ENCODE peak calls at places on chromosomes 1 and 21, in five cellular contexts. D, Z, E, H and X are unnamed samples.

GRCh38 chr1:158506369-158506987 is 34.5 kb downstream of the OR10R2 start:
- DNase-seq in D (no peak), E (no peak), H (no peak), Z (no peak), X (peak; percentile 37)

GRCh38 chr21:34280389-34280795 is 83.4 kb upstream of the KCNE2 start:
- DNase-seq in E (no peak), Z (peak; percentile 71), H (no peak), D (peak; percentile 34), X (peak; percentile 47)

GRCh38 chr1:244012232-244012631 is 38.9 kb upstream of the ZBTB18 start:
- DNase-seq in Z (no peak), D (no peak), E (no peak), H (peak; percentile 25), X (no peak)

GRCh38 chr1:210684466-210685294 is 356.0 kb downstream of the HHAT start:
- DNase-seq in Z (no peak), D (no peak), E (no peak), H (no peak), X (no peak)

GRCh38 chr1:29579821-29580425 is 343.6 kb downstream of the PTPRU start:
- DNase-seq in Z (no peak), D (no peak), H (peak; percentile 77), E (no peak), X (no peak)

GRCh38 chr21:40901690-40902089 is 54.7 kb upstream of the DSCAM start:
- DNase-seq in D (no peak), E (no peak), H (no peak), Z (peak; percentile 64), X (no peak)

GRCh38 chr21:36890086-36890485 is 76.4 kb downstream of the HLCS start:
- DNase-seq in Z (no peak), E (no peak), H (no peak), D (no peak), X (no peak)

GRCh38 chr1:203480084-203480483 is 4.5 kb downstream of the PRELP start:
- DNase-seq in D (no peak), H (peak; percentile 52), Z (no peak), E (no peak), X (no peak)

GRCh38 chr21:46096997-46097825 is 701 bp upstream of the COL6A2 start:
- DNase-seq in E (no peak), D (peak; percentile 17), H (peak; percentile 30), Z (no peak), X (no peak)

GRCh38 chr1:155081472-155082300 is 3.0 kb downstream of the EFNA3 start:
- DNase-seq in Z (no peak), D (no peak), H (no peak), E (no peak), X (no peak)

GRCh38 chr1:54846716-54847284 is 40.2 kb downstream of the DHCR24 start:
- DNase-seq in H (no peak), E (no peak), D (no peak), Z (no peak), X (no peak)